ENCODE peak calls at places on chromosomes 16 and 17, in ten cellular contexts. G is cardiac muscle cell, V is mucosa of descending colon, S is upper lobe of right lung, E is A549, M is bronchial epithelial cell, B is fibroblast of the conjunctiva, K is AG08396, Q is NCI-H1092, C is Kasumi-1. N is an unnamed sample.

GRCh38 chr16:22007509-22008214 is at the start of gene MOSMO:
- DNase-seq in B (no peak), C (peak), G (peak), Q (peak), E (peak), V (peak), K (peak), S (peak), M (peak), N (peak)

GRCh38 chr16:48014349-48015135 is 141.3 kb downstream of the ABCC12 start:
- DNase-seq in M (peak), Q (no peak), S (no peak), G (no peak), C (no peak), V (no peak), K (peak), E (peak), B (no peak), N (no peak)

GRCh38 chr16:86052926-86053325 is 154.0 kb downstream of the IRF8 start:
- DNase-seq in M (no peak), V (no peak), K (no peak), C (no peak), G (no peak), E (no peak), Q (no peak), S (no peak), B (no peak), N (peak)

GRCh38 chr16:296806-297510 is 14.0 kb downstream of the PDIA2 start:
- DNase-seq in C (no peak), G (no peak), V (no peak), S (no peak), B (no peak), M (no peak), Q (no peak), K (no peak), E (no peak), N (no peak)

GRCh38 chr17:38579934-38580333 is 25.8 kb downstream of the SRCIN1 start:
- DNase-seq in S (no peak), C (peak), M (peak), K (peak), B (peak), G (peak), E (peak), Q (peak), V (no peak), N (no peak)

GRCh38 chr16:48608452-48608851 is 1.5 kb downstream of the N4BP1 start:
- DNase-seq in K (no peak), E (no peak), M (peak), V (no peak), S (no peak), G (no peak), Q (no peak), B (no peak), C (no peak), N (no peak)

GRCh38 chr16:13013043-13013442 is 111.6 kb downstream of the SHISA9 start:
- DNase-seq in V (no peak), Q (no peak), C (no peak), M (no peak), E (no peak), G (no peak), S (no peak), B (no peak), K (no peak), N (no peak)

GRCh38 chr17:7173687-7174602 is 5.2 kb downstream of the ASGR1 start:
- DNase-seq in Q (no peak), S (peak), K (peak), M (peak), G (peak), V (peak), B (no peak), E (no peak), C (peak), N (peak)

GRCh38 chr16:200388-200787 is 20.1 kb downstream of the HBQ1 start:
- DNase-seq in B (no peak), E (no peak), K (no peak), M (peak), S (no peak), C (no peak), V (no peak), G (no peak), Q (no peak), N (no peak)

GRCh38 chr17:72545756-72546155 is 424.9 kb downstream of the SOX9 start:
- DNase-seq in Q (no peak), K (no peak), S (no peak), M (no peak), E (no peak), C (no peak), V (no peak), B (no peak), G (no peak), N (no peak)